ENCODE peak calls at places on chromosomes 7 and 10, in seven cellular contexts. E, U, F, G, A, I and R are unnamed samples.

GRCh38 chr10:75410135-75410787 is 8.7 kb upstream of the ZNF503 start:
- DNase-seq in G (no peak), A (no peak), E (peak), F (no peak), I (no peak), U (no peak), R (no peak)

GRCh38 chr7:118053353-118053752 is 130.6 kb upstream of the LSM8 start:
- DNase-seq in I (no peak), F (no peak), G (no peak), A (no peak), U (no peak), E (peak), R (no peak)

GRCh38 chr10:29030855-29031254 is 258.0 kb upstream of the LYZL1 start:
- DNase-seq in E (no peak), F (no peak), U (no peak), A (no peak), I (no peak), G (no peak), R (no peak)

GRCh38 chr7:54774785-54775740 is 16.1 kb upstream of the SEC61G start:
- DNase-seq in G (no peak), U (no peak), E (no peak), F (no peak), I (no peak), A (no peak), R (no peak)

GRCh38 chr10:29734980-29735627 is 100.3 kb upstream of the SVIL start:
- DNase-seq in I (peak), A (no peak), G (no peak), U (no peak), F (no peak), E (peak), R (no peak)

GRCh38 chr7:130733866-130734524 is at the start of gene KLF14:
- DNase-seq in A (peak), I (peak), E (peak), G (no peak), U (peak), F (peak), R (no peak)

GRCh38 chr10:26448706-26449435 is 10.7 kb downstream of the APBB1IP start:
- DNase-seq in F (no peak), E (no peak), I (no peak), U (no peak), G (peak), A (no peak), R (no peak)

GRCh38 chr10:14507156-14507555 is 176.4 kb upstream of the FRMD4A start:
- DNase-seq in E (no peak), U (no peak), A (no peak), G (no peak), I (no peak), F (no peak), R (no peak)

GRCh38 chr10:115355162-115355760 is 262.1 kb downstream of the ATRNL1 start:
- DNase-seq in A (peak), G (no peak), U (peak), I (peak), F (peak), E (peak), R (no peak)

GRCh38 chr7:1948887-1949680 is 279.0 kb downstream of the ELFN1 start:
- DNase-seq in E (no peak), A (no peak), I (no peak), F (no peak), U (no peak), G (no peak), R (no peak)

GRCh38 chr10:119337223-119337622 is 129.9 kb downstream of the GRK5 start:
- DNase-seq in G (no peak), I (no peak), E (no peak), F (no peak), U (no peak), A (no peak), R (no peak)

GRCh38 chr7:24733414-24734060 is 23.7 kb downstream of the GSDME start:
- DNase-seq in A (no peak), E (no peak), G (no peak), U (no peak), I (no peak), F (no peak), R (no peak)

GRCh38 chr7:31058122-31058521 is 6.0 kb downstream of the ADCYAP1R1 start:
- DNase-seq in U (peak), F (no peak), G (no peak), A (peak), I (no peak), E (peak), R (no peak)

GRCh38 chr7:34523233-34523918 is 134.6 kb upstream of the NPSR1 start:
- DNase-seq in U (peak), E (peak), A (peak), F (no peak), G (no peak), I (peak), R (no peak)

GRCh38 chr7:139602143-139602722 is 78.7 kb downstream of the CLEC2L start:
- DNase-seq in E (peak), I (peak), G (no peak), U (peak), F (no peak), A (peak), R (no peak)